ENCODE peak calls at places on chromosome 1, in six cellular contexts. One of them, this sample, is unnamed.

GRCh38 chr1:151048645-151049032 is 1.1 kb downstream of the C1orf56 start:
- ATAC-seq in upper lobe of left lung: no peak
- ATAC-seq in K562: no peak
- ATAC-seq in GM12878: no peak
- ATAC-seq in HepG2: no peak
- ATAC-seq in A549: no peak
- ATAC-seq in this sample: no peak

GRCh38 chr1:154558610-154559495 is at the start of gene UBE2Q1:
- ATAC-seq in A549: peak
- ATAC-seq in upper lobe of left lung: peak
- ATAC-seq in HepG2: peak
- ATAC-seq in GM12878: peak
- ATAC-seq in K562: peak
- ATAC-seq in this sample: peak

GRCh38 chr1:39690225-39690624 is 1.0 kb downstream of the HPCAL4 start:
- ATAC-seq in K562: no peak
- ATAC-seq in A549: no peak
- ATAC-seq in GM12878: no peak
- ATAC-seq in HepG2: no peak
- ATAC-seq in upper lobe of left lung: no peak
- ATAC-seq in this sample: no peak

GRCh38 chr1:156253634-156254033 is 5.8 kb upstream of the PAQR6 start:
- ATAC-seq in upper lobe of left lung: no peak
- ATAC-seq in K562: no peak
- ATAC-seq in GM12878: no peak
- ATAC-seq in HepG2: no peak
- ATAC-seq in A549: no peak
- ATAC-seq in this sample: no peak

GRCh38 chr1:152953761-152954160 is 6.8 kb downstream of the SPRR5 start:
- ATAC-seq in HepG2: no peak
- ATAC-seq in A549: no peak
- ATAC-seq in GM12878: no peak
- ATAC-seq in upper lobe of left lung: no peak
- ATAC-seq in K562: no peak
- ATAC-seq in this sample: no peak

GRCh38 chr1:48552420-48552819 is 80.4 kb upstream of the SPATA6 start:
- ATAC-seq in GM12878: peak
- ATAC-seq in K562: peak
- ATAC-seq in A549: peak
- ATAC-seq in upper lobe of left lung: peak
- ATAC-seq in HepG2: peak
- ATAC-seq in this sample: no peak

GRCh38 chr1:109497449-109498160 is 3.7 kb downstream of the CYB561D1 start:
- ATAC-seq in GM12878: no peak
- ATAC-seq in K562: no peak
- ATAC-seq in upper lobe of left lung: no peak
- ATAC-seq in A549: no peak
- ATAC-seq in HepG2: no peak
- ATAC-seq in this sample: no peak

GRCh38 chr1:112990271-112990670 is 34.3 kb upstream of the SLC16A1 start:
- ATAC-seq in GM12878: no peak
- ATAC-seq in K562: no peak
- ATAC-seq in HepG2: no peak
- ATAC-seq in A549: no peak
- ATAC-seq in upper lobe of left lung: no peak
- ATAC-seq in this sample: no peak

GRCh38 chr1:204323887-204324286 is 35.8 kb downstream of the PLEKHA6 start:
- ATAC-seq in upper lobe of left lung: no peak
- ATAC-seq in GM12878: peak
- ATAC-seq in HepG2: no peak
- ATAC-seq in A549: peak
- ATAC-seq in K562: no peak
- ATAC-seq in this sample: peak

GRCh38 chr1:155773221-155773620 is 83.8 kb downstream of the GON4L start:
- ATAC-seq in K562: no peak
- ATAC-seq in GM12878: no peak
- ATAC-seq in upper lobe of left lung: no peak
- ATAC-seq in A549: no peak
- ATAC-seq in HepG2: no peak
- ATAC-seq in this sample: no peak

GRCh38 chr1:216919033-216919970 is 196.1 kb upstream of the ESRRG start:
- ATAC-seq in GM12878: no peak
- ATAC-seq in HepG2: no peak
- ATAC-seq in A549: no peak
- ATAC-seq in K562: no peak
- ATAC-seq in upper lobe of left lung: no peak
- ATAC-seq in this sample: no peak

GRCh38 chr1:180945551-180945950 is 32.9 kb downstream of the KIAA1614 start:
- ATAC-seq in upper lobe of left lung: no peak
- ATAC-seq in GM12878: no peak
- ATAC-seq in HepG2: no peak
- ATAC-seq in A549: no peak
- ATAC-seq in K562: no peak
- ATAC-seq in this sample: no peak

GRCh38 chr1:152052606-152053005 is 15.8 kb upstream of the S100A11 start:
- ATAC-seq in K562: peak
- ATAC-seq in HepG2: peak
- ATAC-seq in upper lobe of left lung: peak
- ATAC-seq in GM12878: peak
- ATAC-seq in A549: peak
- ATAC-seq in this sample: no peak

GRCh38 chr1:93526431-93526830 is 78.5 kb downstream of the FNBP1L start:
- ATAC-seq in HepG2: no peak
- ATAC-seq in A549: no peak
- ATAC-seq in K562: peak
- ATAC-seq in upper lobe of left lung: no peak
- ATAC-seq in GM12878: no peak
- ATAC-seq in this sample: no peak

GRCh38 chr1:68904472-68904871 is 407.6 kb upstream of the DEPDC1 start:
- ATAC-seq in A549: no peak
- ATAC-seq in GM12878: no peak
- ATAC-seq in HepG2: no peak
- ATAC-seq in upper lobe of left lung: no peak
- ATAC-seq in K562: no peak
- ATAC-seq in this sample: no peak

GRCh38 chr1:57424231-57425027 is 569 bp upstream of the DAB1 start:
- ATAC-seq in GM12878: no peak
- ATAC-seq in HepG2: peak
- ATAC-seq in A549: peak
- ATAC-seq in K562: peak
- ATAC-seq in upper lobe of left lung: no peak
- ATAC-seq in this sample: no peak

GRCh38 chr1:94329986-94330385 is 88.2 kb upstream of the ABCD3 start:
- ATAC-seq in A549: peak
- ATAC-seq in GM12878: no peak
- ATAC-seq in K562: no peak
- ATAC-seq in HepG2: peak
- ATAC-seq in upper lobe of left lung: no peak
- ATAC-seq in this sample: peak

GRCh38 chr1:51898090-51898734 is 19.7 kb upstream of the NRDC start:
- ATAC-seq in GM12878: no peak
- ATAC-seq in K562: no peak
- ATAC-seq in HepG2: no peak
- ATAC-seq in A549: peak
- ATAC-seq in upper lobe of left lung: no peak
- ATAC-seq in this sample: no peak

GRCh38 chr1:235601087-235601486 is 48.5 kb downstream of the GNG4 start:
- ATAC-seq in GM12878: peak
- ATAC-seq in HepG2: peak
- ATAC-seq in K562: peak
- ATAC-seq in upper lobe of left lung: no peak
- ATAC-seq in A549: peak
- ATAC-seq in this sample: no peak

GRCh38 chr1:28439320-28439719 is 66.5 kb upstream of the RCC1 start:
- ATAC-seq in A549: no peak
- ATAC-seq in upper lobe of left lung: no peak
- ATAC-seq in K562: no peak
- ATAC-seq in HepG2: no peak
- ATAC-seq in GM12878: no peak
- ATAC-seq in this sample: no peak

GRCh38 chr1:224052767-224053166 is 61.1 kb upstream of the FBXO28 start:
- ATAC-seq in upper lobe of left lung: no peak
- ATAC-seq in A549: no peak
- ATAC-seq in K562: no peak
- ATAC-seq in HepG2: no peak
- ATAC-seq in GM12878: no peak
- ATAC-seq in this sample: no peak

GRCh38 chr1:201397675-201398074 is 1.4 kb downstream of the LAD1 start:
- ATAC-seq in K562: no peak
- ATAC-seq in A549: peak
- ATAC-seq in upper lobe of left lung: no peak
- ATAC-seq in GM12878: no peak
- ATAC-seq in HepG2: peak
- ATAC-seq in this sample: no peak

GRCh38 chr1:154591206-154591605 is 16.8 kb downstream of the ADAR start:
- ATAC-seq in A549: no peak
- ATAC-seq in HepG2: no peak
- ATAC-seq in upper lobe of left lung: no peak
- ATAC-seq in K562: no peak
- ATAC-seq in GM12878: no peak
- ATAC-seq in this sample: no peak

GRCh38 chr1:185448591-185449186 is 131.6 kb upstream of the IVNS1ABP start:
- ATAC-seq in A549: no peak
- ATAC-seq in HepG2: no peak
- ATAC-seq in GM12878: no peak
- ATAC-seq in upper lobe of left lung: no peak
- ATAC-seq in K562: no peak
- ATAC-seq in this sample: no peak

GRCh38 chr1:95196017-95196416 is 38.0 kb upstream of the RWDD3 start:
- ATAC-seq in upper lobe of left lung: no peak
- ATAC-seq in A549: no peak
- ATAC-seq in K562: no peak
- ATAC-seq in HepG2: no peak
- ATAC-seq in GM12878: no peak
- ATAC-seq in this sample: no peak

GRCh38 chr1:10706514-10706913 is 89.9 kb downstream of the CASZ1 start:
- ATAC-seq in upper lobe of left lung: no peak
- ATAC-seq in HepG2: no peak
- ATAC-seq in K562: no peak
- ATAC-seq in GM12878: no peak
- ATAC-seq in A549: no peak
- ATAC-seq in this sample: no peak

GRCh38 chr1:3930696-3931309 is 30.7 kb upstream of the C1orf174 start:
- ATAC-seq in A549: no peak
- ATAC-seq in K562: peak
- ATAC-seq in upper lobe of left lung: no peak
- ATAC-seq in HepG2: peak
- ATAC-seq in GM12878: no peak
- ATAC-seq in this sample: no peak

GRCh38 chr1:33399375-33399774 is 31.5 kb downstream of the PHC2 start:
- ATAC-seq in upper lobe of left lung: no peak
- ATAC-seq in A549: no peak
- ATAC-seq in GM12878: no peak
- ATAC-seq in K562: no peak
- ATAC-seq in HepG2: no peak
- ATAC-seq in this sample: no peak

GRCh38 chr1:82778612-82779011 is 977.9 kb downstream of the ADGRL2 start:
- ATAC-seq in A549: no peak
- ATAC-seq in K562: no peak
- ATAC-seq in GM12878: peak
- ATAC-seq in upper lobe of left lung: no peak
- ATAC-seq in HepG2: no peak
- ATAC-seq in this sample: no peak
- TF ChIP-seq CTCF in A549: no peak
- TF ChIP-seq CTCF in K562: no peak
- TF ChIP-seq CTCF in GM12878: no peak
- TF ChIP-seq CTCF in upper lobe of left lung: no peak
- TF ChIP-seq CTCF in HepG2: no peak
- TF ChIP-seq CTCF in this sample: no peak

GRCh38 chr1:199291022-199291740 is 652.3 kb downstream of the PTPRC start:
- ATAC-seq in K562: no peak
- ATAC-seq in upper lobe of left lung: no peak
- ATAC-seq in A549: no peak
- ATAC-seq in GM12878: no peak
- ATAC-seq in HepG2: no peak
- ATAC-seq in this sample: no peak
- TF ChIP-seq EP300 in K562: no peak
- TF ChIP-seq EP300 in upper lobe of left lung: no peak
- TF ChIP-seq EP300 in A549: no peak
- TF ChIP-seq EP300 in GM12878: no peak
- TF ChIP-seq EP300 in HepG2: no peak
- TF ChIP-seq EP300 in this sample: no peak

DNA sequence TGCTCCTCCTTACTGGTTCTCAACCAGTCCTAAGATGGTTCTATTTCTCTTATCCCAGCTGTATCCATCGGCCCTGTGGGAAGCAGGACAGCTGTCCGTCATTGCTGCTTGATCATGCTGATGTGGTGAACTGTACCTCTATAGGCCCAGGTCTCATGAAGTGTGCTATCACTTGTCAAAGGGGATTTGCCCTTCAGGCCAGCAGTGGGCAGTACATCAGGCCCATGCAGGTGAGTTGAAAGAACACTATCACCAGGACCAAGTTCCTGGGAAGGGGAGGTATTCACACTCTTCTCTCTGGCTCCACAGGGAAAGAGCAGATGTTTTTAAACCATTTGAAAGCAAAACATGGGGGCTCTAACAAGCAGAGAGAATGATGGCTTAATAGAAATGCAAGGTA is 302.6 kb downstream of the PAPPA2 start:
- ATAC-seq in K562: peak
- ATAC-seq in HepG2: no peak
- ATAC-seq in upper lobe of left lung: no peak
- ATAC-seq in A549: no peak
- ATAC-seq in GM12878: no peak
- ATAC-seq in this sample: no peak
- TF ChIP-seq CTCF in K562: no peak
- TF ChIP-seq CTCF in HepG2: no peak
- TF ChIP-seq CTCF in upper lobe of left lung: no peak
- TF ChIP-seq CTCF in A549: no peak
- TF ChIP-seq CTCF in GM12878: no peak
- TF ChIP-seq CTCF in this sample: no peak

GRCh38 chr1:42137766-42138165 is 15.4 kb upstream of the GUCA2B start:
- ATAC-seq in A549: no peak
- ATAC-seq in upper lobe of left lung: no peak
- ATAC-seq in GM12878: peak
- ATAC-seq in HepG2: no peak
- ATAC-seq in K562: no peak
- ATAC-seq in this sample: no peak
- TF ChIP-seq EP300 in A549: no peak
- TF ChIP-seq EP300 in upper lobe of left lung: no peak
- TF ChIP-seq EP300 in GM12878: no peak
- TF ChIP-seq EP300 in HepG2: no peak
- TF ChIP-seq EP300 in K562: no peak
- TF ChIP-seq EP300 in this sample: no peak

GRCh38 chr1:231026576-231026975 is 13.5 kb downstream of the FAM89A start:
- ATAC-seq in A549: no peak
- ATAC-seq in K562: no peak
- ATAC-seq in GM12878: no peak
- ATAC-seq in HepG2: no peak
- ATAC-seq in upper lobe of left lung: no peak
- ATAC-seq in this sample: no peak
- TF ChIP-seq CTCF in A549: no peak
- TF ChIP-seq CTCF in K562: no peak
- TF ChIP-seq CTCF in GM12878: no peak
- TF ChIP-seq CTCF in HepG2: no peak
- TF ChIP-seq CTCF in upper lobe of left lung: no peak
- TF ChIP-seq CTCF in this sample: no peak

GRCh38 chr1:215749423-215749822 is 182.3 kb downstream of the KCTD3 start:
- ATAC-seq in GM12878: no peak
- ATAC-seq in K562: no peak
- ATAC-seq in A549: no peak
- ATAC-seq in HepG2: no peak
- ATAC-seq in upper lobe of left lung: no peak
- ATAC-seq in this sample: no peak
- TF ChIP-seq EP300 in GM12878: no peak
- TF ChIP-seq EP300 in K562: no peak
- TF ChIP-seq EP300 in A549: no peak
- TF ChIP-seq EP300 in HepG2: no peak
- TF ChIP-seq EP300 in upper lobe of left lung: no peak
- TF ChIP-seq EP300 in this sample: no peak